ENCODE peak calls at places on chromosomes 3 and 15, in seven cellular contexts. G is COR-L47, X is T-helper 1 cell, Q is fibroblast of villous mesenchyme, M is iPS-NIHi11, U is activated T-cell treated with anti-CD3 and anti-CD28 coated beads for 48 hours, V is A172. A is an unnamed sample.

GRCh38 chr3:14301558-14301957 is 100.8 kb upstream of the SLC6A6 start:
- DNase-seq in G (no peak), X (no peak), Q (peak), M (no peak), U (no peak), V (no peak), A (no peak)

GRCh38 chr3:198043149-198043548 is 83.1 kb downstream of the LMLN start:
- DNase-seq in G (no peak), X (no peak), Q (no peak), M (no peak), U (no peak), V (no peak), A (peak)

GRCh38 chr3:42071720-42072582 is 19.2 kb upstream of the TRAK1 start:
- DNase-seq in G (peak), X (no peak), Q (peak), M (peak), U (no peak), V (peak), A (peak)

GRCh38 chr3:122646146-122646988 is 34.3 kb upstream of the PARP14 start:
- DNase-seq in G (no peak), X (no peak), Q (no peak), M (no peak), U (no peak), V (no peak), A (no peak)

GRCh38 chr3:188904670-188905069 is 267.1 kb upstream of the TPRG1 start:
- DNase-seq in G (no peak), X (no peak), Q (peak), M (no peak), U (no peak), V (peak), A (no peak)

GRCh38 chr15:73996939-73997338 is 2.4 kb downstream of the PML start:
- DNase-seq in G (no peak), X (no peak), Q (peak), M (no peak), U (no peak), V (peak), A (no peak)

GRCh38 chr3:4504340-4505261 is 11.5 kb downstream of the ITPR1 start:
- DNase-seq in G (no peak), X (no peak), Q (peak), M (no peak), U (no peak), V (no peak), A (no peak)

GRCh38 chr3:82940124-82940523 is 1178.7 kb upstream of the GBE1 start:
- DNase-seq in G (no peak), X (no peak), Q (no peak), M (no peak), U (no peak), V (no peak), A (peak)

GRCh38 chr3:4660936-4661335 is 167.8 kb downstream of the ITPR1 start:
- DNase-seq in G (no peak), X (no peak), Q (no peak), M (no peak), U (no peak), V (no peak), A (no peak)

GRCh38 chr15:78739996-78740903 is 71.0 kb downstream of the ADAMTS7 start:
- DNase-seq in G (peak), X (no peak), Q (peak), M (peak), U (peak), V (peak), A (peak)

GRCh38 chr15:51386486-51386885 is 45.0 kb downstream of the GLDN start:
- DNase-seq in G (no peak), X (no peak), Q (no peak), M (no peak), U (no peak), V (no peak), A (no peak)

GRCh38 chr3:157369712-157370447 is 66.8 kb upstream of the PTX3 start:
- DNase-seq in G (peak), X (no peak), Q (peak), M (no peak), U (no peak), V (peak), A (no peak)

GRCh38 chr3:40258555-40258954 is 51.0 kb upstream of the EIF1B start:
- DNase-seq in G (no peak), X (no peak), Q (peak), M (no peak), U (no peak), V (peak), A (peak)

GRCh38 chr3:73141531-73141930 is 80.1 kb downstream of the EBLN2 start:
- DNase-seq in G (no peak), X (no peak), Q (peak), M (no peak), U (no peak), V (no peak), A (no peak)

GRCh38 chr3:42673082-42673481 is 12.3 kb upstream of the KLHL40 start:
- DNase-seq in G (no peak), X (no peak), Q (no peak), M (no peak), U (no peak), V (no peak), A (no peak)

GRCh38 chr3:10421996-10422395 is 83.4 kb downstream of the ATP2B2 start:
- DNase-seq in G (no peak), X (no peak), Q (no peak), M (no peak), U (no peak), V (no peak), A (no peak)

GRCh38 chr3:116445291-116445841 is at the start of gene LSAMP:
- DNase-seq in G (peak), X (no peak), Q (peak), M (peak), U (no peak), V (peak), A (peak)

GRCh38 chr15:38072507-38073277 is 138.3 kb downstream of the TMCO5A start:
- DNase-seq in G (no peak), X (no peak), Q (peak), M (peak), U (no peak), V (peak), A (peak)